ENCODE peak calls at places on chromosomes 3 and 15, in eight cellular contexts. F, Z, R, O, N, J, I and G are unnamed samples.

GRCh38 chr3:56413911-56414310 is 54.4 kb downstream of the ERC2 start:
- DNase-seq in I (no peak), J (no peak), F (no peak), O (no peak), N (no peak), R (no peak), Z (no peak), G (no peak)

GRCh38 chr15:64305261-64305660 is 50.7 kb downstream of the CSNK1G1 start:
- DNase-seq in F (no peak), J (no peak), Z (no peak), N (peak), O (no peak), R (no peak), I (no peak), G (no peak)

GRCh38 chr15:39585871-39586301 is 5.0 kb downstream of the THBS1 start:
- DNase-seq in F (no peak), J (no peak), I (no peak), O (no peak), N (peak), R (no peak), Z (no peak), G (no peak)

GRCh38 chr3:146750196-146750595 is 145.1 kb upstream of the PLSCR5 start:
- DNase-seq in J (no peak), R (no peak), N (peak), O (no peak), Z (no peak), I (no peak), F (no peak), G (no peak)

GRCh38 chr3:104584702-104585101 is 782.0 kb upstream of the ALCAM start:
- DNase-seq in O (no peak), I (no peak), N (no peak), J (no peak), R (no peak), Z (no peak), F (no peak), G (no peak)

GRCh38 chr3:152737021-152737908 is 97.7 kb upstream of the P2RY1 start:
- DNase-seq in N (peak), J (no peak), Z (no peak), I (no peak), F (no peak), R (no peak), O (no peak), G (no peak)

GRCh38 chr3:53160335-53160659 is 712 bp upstream of the PRKCD start:
- DNase-seq in I (no peak), Z (no peak), J (no peak), O (no peak), R (no peak), F (no peak), N (no peak), G (no peak)

GRCh38 chr3:15263926-15264325 is 57.9 kb downstream of the CAPN7 start:
- DNase-seq in J (no peak), O (no peak), Z (no peak), I (no peak), F (no peak), R (no peak), N (no peak), G (no peak)

GRCh38 chr3:194487289-194488006 is 646 bp upstream of the ATP13A3 start:
- DNase-seq in O (peak), J (peak), Z (no peak), I (no peak), R (peak), N (no peak), F (peak), G (peak)

GRCh38 chr15:87267798-87268197 is 988.7 kb downstream of the NTRK3 start:
- DNase-seq in I (no peak), F (no peak), J (no peak), O (no peak), N (peak), R (no peak), Z (no peak), G (no peak)

GRCh38 chr3:134874737-134875413 is 79.8 kb downstream of the EPHB1 start:
- DNase-seq in I (no peak), N (no peak), J (no peak), F (no peak), Z (no peak), R (no peak), O (no peak), G (no peak)